ENCODE peak calls at places on chromosomes 13 and 19, in four cellular contexts. X is neural progenitor cell, L is uterus, O is heart left ventricle. H is an unnamed sample.
A peak's percentile ranks its signal among the peaks of the same experiment; 100 is the strongest.

GRCh38 chr19:21439372-21439771 is 42.4 kb downstream of the ZNF493 start:
- DNase-seq in X (no peak), O (no peak), L (no peak), H (peak; percentile 83)

GRCh38 chr19:17751103-17751911 is at the start of gene FCHO1:
- DNase-seq in X (no peak), L (no peak), O (peak; percentile 69), H (no peak)

GRCh38 chr19:1315470-1316166 is 29.9 kb downstream of the EFNA2 start:
- DNase-seq in L (peak; percentile 46), X (peak; percentile 77), O (peak; percentile 41), H (peak; percentile 44)

GRCh38 chr19:41697198-41697855 is 9.3 kb upstream of the CEACAM7 start:
- DNase-seq in X (no peak), O (no peak), L (no peak), H (no peak)

GRCh38 chr19:3544742-3545668 is 6.0 kb downstream of the TEKTIP1 start:
- DNase-seq in O (peak; percentile 71), X (peak; percentile 60), L (peak; percentile 69), H (peak; percentile 48)

GRCh38 chr13:30569901-30570576 is 47.7 kb upstream of the USPL1 start:
- DNase-seq in X (no peak), O (no peak), L (peak; percentile 51), H (no peak)

GRCh38 chr13:89554801-89555200 is 1792.7 kb upstream of the MIR17HG start:
- DNase-seq in L (no peak), O (no peak), X (no peak), H (no peak)

GRCh38 chr13:27131202-27131623 is 40.4 kb downstream of the USP12 start:
- DNase-seq in X (no peak), O (no peak), L (no peak), H (no peak)

GRCh38 chr13:74032325-74032724 is 101.9 kb downstream of the KLF12 start:
- DNase-seq in O (no peak), L (no peak), X (no peak), H (no peak)

DNA sequence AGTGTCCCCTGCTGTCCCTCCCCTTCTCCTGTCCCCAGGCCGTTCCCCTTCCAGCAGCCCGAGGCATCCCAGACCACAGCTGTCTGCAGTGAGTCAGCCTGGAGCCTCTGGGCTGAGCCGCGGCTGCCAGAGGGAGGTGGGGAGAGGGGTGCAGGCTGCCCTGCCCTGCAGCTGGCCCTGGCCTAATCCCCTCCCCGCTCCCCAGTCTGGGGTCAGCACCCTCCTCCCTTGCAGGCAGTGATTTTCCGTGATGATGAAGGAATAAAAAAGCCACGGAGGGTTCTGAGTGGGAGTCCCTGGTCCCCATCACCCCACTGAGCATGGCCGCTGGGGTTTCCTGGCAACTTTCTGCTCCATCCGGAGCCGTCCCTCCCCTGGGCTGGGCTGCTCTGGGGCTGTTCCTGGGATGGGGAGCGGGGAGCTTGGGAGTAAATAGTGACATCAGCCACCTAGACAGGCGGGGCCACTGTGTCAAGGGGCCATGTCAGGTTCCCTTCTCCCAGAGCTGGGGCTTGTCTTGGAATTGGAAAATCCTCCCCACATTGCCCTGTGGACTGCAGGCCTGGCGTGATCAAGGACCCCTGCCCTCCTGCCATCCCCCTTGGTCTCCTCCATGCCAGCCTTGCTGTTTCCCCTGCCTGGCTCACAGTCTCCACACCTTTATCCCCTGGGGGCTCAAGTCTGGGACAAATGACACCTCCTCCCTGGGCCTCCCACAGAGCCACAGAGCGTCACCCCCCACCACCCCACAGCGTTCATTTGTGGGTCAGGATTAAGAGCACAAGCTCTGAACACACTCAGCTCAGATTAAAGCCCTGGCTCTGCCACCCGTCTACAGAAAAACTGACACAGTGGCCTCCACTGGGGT is 16.7 kb downstream of the SPC24 start:
- DNase-seq in X (peak; percentile 78), O (peak; percentile 81), L (peak; percentile 89), H (no peak)
- H3K4me1 ChIP-seq in X (peaks cover 23% of the 10 kb centered on the region), O (peaks cover 34% of the 10 kb centered on the region), L (peaks cover 32% of the 10 kb centered on the region), H (peaks cover 13% of the 10 kb centered on the region)

DNA sequence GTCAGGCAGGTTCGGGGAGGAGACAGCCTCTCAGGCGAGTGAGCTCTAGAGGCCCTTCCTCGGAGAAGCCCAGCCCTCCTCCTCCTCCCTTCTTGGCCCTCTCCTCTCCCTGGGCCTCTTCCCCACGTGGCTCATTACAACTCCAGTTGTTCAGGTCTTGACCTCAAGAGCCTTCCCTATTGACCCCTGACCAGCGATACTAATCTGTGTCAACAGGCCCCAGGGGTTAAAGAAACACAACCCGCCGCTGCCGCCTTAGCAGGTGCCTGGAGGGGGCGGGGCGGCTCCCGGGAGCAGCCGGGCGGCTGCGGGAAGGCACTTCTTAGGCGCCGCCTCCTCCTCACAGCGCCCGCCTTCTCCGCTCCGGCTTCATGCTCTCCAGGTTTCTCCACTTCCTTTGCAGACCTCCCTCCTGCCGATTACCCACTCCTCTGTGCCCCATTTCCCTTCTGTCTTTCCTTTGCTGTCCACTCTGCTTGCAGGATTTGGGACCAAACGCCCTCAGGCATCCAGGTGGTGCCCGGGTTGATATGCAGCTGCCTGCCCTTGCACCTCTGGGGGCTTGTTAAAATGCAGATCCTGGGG is 51.0 kb downstream of the LYL1 start:
- DNase-seq in X (peak; percentile 99), O (peak; percentile 72), L (peak; percentile 74), H (peak; percentile 75)
- H3K4me1 ChIP-seq in X (peaks cover 58% of the 10 kb centered on the region), O (peaks cover 80% of the 10 kb centered on the region), L (peaks cover 53% of the 10 kb centered on the region), H (peaks cover 70% of the 10 kb centered on the region)

GRCh38 chr19:45641274-45642105 is 2.3 kb upstream of the EML2 start:
- DNase-seq in L (peak; percentile 57), O (peak; percentile 78), X (peak; percentile 93), H (peak; percentile 57)

GRCh38 chr19:45636902-45637301 is 2.3 kb downstream of the EML2 start:
- DNase-seq in L (no peak), O (no peak), X (no peak), H (no peak)

GRCh38 chr19:45640849-45641273 is 1.7 kb upstream of the EML2 start:
- DNase-seq in L (no peak), X (peak; percentile 58), O (no peak), H (no peak)

GRCh38 chr19:45637890-45638667 is 1.1 kb downstream of the EML2 start:
- DNase-seq in L (no peak), O (no peak), X (no peak), H (peak; percentile 41)

DNA sequence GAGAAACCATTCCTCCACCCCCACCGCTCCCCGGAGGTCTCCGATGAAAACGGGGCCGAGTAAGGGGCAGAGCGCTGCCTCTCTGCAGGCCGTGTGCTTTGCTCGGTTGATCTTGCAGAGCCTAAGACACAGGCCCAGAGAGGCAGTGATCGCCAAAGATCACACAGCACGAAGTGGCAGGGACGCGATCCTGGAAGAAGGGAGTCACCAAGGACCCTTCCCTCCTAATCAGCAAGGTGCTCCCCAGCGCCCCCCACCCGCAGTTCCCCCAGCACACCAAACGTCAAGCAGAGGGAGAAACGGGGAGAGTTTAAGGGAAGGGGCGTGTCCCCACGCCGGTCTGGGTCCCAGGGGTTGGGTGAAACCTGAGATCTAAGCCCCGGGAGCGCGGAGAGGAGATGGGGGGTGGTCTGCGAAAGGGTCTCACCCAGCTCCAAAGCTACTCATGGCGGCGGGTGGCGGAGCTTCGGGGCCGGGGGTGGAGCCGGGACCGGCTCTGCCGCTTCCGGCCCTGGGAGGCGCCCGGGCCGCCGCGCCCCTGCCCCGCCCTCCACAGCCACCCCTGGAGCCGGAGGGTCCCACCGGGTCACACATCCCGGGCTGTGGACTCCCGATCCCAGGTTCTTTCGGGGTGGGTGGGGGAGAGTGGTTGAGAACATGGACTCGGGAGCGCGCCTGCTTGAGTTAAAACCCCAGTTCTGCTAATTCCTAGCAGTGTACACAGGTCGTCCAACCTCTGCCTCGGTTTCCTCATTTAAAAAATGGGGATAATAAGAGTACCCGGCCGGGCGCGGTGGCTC is at the start of gene EML2:
- DNase-seq in X (peak; percentile 94), O (peak; percentile 54), L (peak; percentile 28), H (peak; percentile 34)
- H3K4me1 ChIP-seq in X (peaks cover 12% of the 10 kb centered on the region), O (peaks cover 15% of the 10 kb centered on the region), L (peaks cover 8% of the 10 kb centered on the region), H (peaks cover 6% of the 10 kb centered on the region)

DNA sequence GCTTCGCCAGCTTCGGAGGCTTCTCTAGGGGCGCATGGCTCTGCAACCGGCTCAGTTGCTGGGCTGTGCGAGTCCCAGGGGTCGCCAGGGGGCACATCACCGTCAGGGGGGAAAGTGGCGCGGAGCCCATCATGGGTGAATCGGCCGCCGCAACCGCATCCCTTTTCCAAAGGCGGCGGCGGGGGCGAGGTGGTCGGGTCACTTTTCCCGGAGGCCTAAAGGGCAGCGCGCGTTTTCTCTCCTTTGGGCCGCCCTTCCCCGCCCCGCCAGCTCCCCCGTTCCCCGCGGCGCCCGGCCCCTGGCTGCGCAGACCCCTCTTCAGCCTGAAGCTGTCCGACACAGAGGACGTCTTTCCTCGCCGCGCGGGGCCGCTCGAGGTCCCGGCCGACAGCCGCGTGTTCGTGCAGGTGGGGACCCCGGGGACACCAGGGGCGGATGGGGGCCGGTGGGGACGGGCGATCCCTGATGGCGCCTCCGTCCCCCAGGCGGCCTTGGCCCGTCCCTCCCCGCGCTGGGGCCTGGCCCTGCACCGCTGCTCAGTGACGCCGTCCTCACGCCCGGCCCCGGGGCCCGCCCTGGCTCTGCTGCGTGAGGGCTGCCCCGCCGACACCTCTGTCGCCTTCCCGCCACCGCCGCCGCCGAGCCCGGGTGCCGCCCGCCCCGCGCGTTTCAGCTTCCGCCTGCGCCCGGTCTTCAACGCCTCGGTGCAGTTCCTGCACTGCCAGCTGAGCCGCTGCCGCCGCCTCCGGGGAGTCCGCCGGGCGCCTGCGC is 1.7 kb downstream of the TGFBR3L start:
- DNase-seq in L (no peak), O (no peak), X (peak; percentile 74), H (no peak)
- H3K4me1 ChIP-seq in L (peaks cover 23% of the 10 kb centered on the region), O (peaks cover 15% of the 10 kb centered on the region), X (peaks cover 12% of the 10 kb centered on the region), H (no peaks in the 10 kb centered on the region)

H was measured in prostate gland.